ENCODE peak calls at places on chromosomes 4 and X, in six cellular contexts. K, F, B, M, Q and X are unnamed samples.

GRCh38 chr4:174365018-174365587 is 81.4 kb downstream of the CEP44 start:
- DNase-seq in K (no peak), F (peak), B (peak), M (no peak), Q (peak), X (no peak)

GRCh38 chrX:145727476-145727875 is 90.2 kb upstream of the SLITRK2 start:
- DNase-seq in K (no peak), F (no peak), B (no peak), M (no peak), Q (no peak), X (no peak)

GRCh38 chrX:13077168-13077567 is 32.7 kb upstream of the FAM9C start:
- DNase-seq in K (no peak), F (no peak), B (no peak), M (no peak), Q (peak), X (no peak)

GRCh38 chrX:50483283-50483682 is 12.7 kb upstream of the DGKK start:
- DNase-seq in K (no peak), F (no peak), B (no peak), M (no peak), Q (no peak), X (no peak)

GRCh38 chrX:154546354-154547244 is at the start of gene G6PD:
- DNase-seq in K (peak), F (peak), B (peak), M (peak), Q (peak), X (no peak)

GRCh38 chrX:110055616-110056015 is 52.7 kb downstream of the TMEM164 start:
- DNase-seq in K (no peak), F (no peak), B (no peak), M (no peak), Q (no peak), X (no peak)

GRCh38 chrX:35115205-35115604 is 172.6 kb downstream of the FAM47B start:
- DNase-seq in K (no peak), F (no peak), B (no peak), M (no peak), Q (no peak), X (no peak)

GRCh38 chr4:183478926-183479325 is 25.9 kb upstream of the ING2 start:
- DNase-seq in K (no peak), F (no peak), B (no peak), M (no peak), Q (no peak), X (no peak)

GRCh38 chrX:19824603-19825002 is 62.8 kb downstream of the SH3KBP1 start:
- DNase-seq in K (no peak), F (no peak), B (no peak), M (no peak), Q (peak), X (no peak)

GRCh38 chr4:182521006-182521405 is 277.8 kb downstream of the TENM3 start:
- DNase-seq in K (no peak), F (no peak), B (no peak), M (no peak), Q (no peak), X (no peak)

GRCh38 chrX:133999013-133999705 is 13.8 kb upstream of the GPC3 start:
- DNase-seq in K (no peak), F (no peak), B (no peak), M (no peak), Q (no peak), X (no peak)

GRCh38 chr4:112604590-112604989 is 32.1 kb downstream of the ZGRF1 start:
- DNase-seq in K (peak), F (peak), B (peak), M (peak), Q (peak), X (peak)

GRCh38 chr4:26937136-26937535 is 76.5 kb downstream of the STIM2 start:
- DNase-seq in K (no peak), F (no peak), B (no peak), M (no peak), Q (no peak), X (no peak)

GRCh38 chrX:45472968-45473367 is 272.3 kb upstream of the DIPK2B start:
- DNase-seq in K (no peak), F (no peak), B (no peak), M (no peak), Q (no peak), X (no peak)

GRCh38 chr4:24394041-24394440 is 190.3 kb downstream of the DHX15 start:
- DNase-seq in K (no peak), F (no peak), B (no peak), M (no peak), Q (no peak), X (no peak)

GRCh38 chr4:98446499-98447375 is 185.6 kb downstream of the RAP1GDS1 start:
- DNase-seq in K (peak), F (no peak), B (no peak), M (peak), Q (peak), X (no peak)

GRCh38 chr4:25457053-25457715 is 80.1 kb downstream of the ANAPC4 start:
- DNase-seq in K (no peak), F (no peak), B (no peak), M (no peak), Q (no peak), X (no peak)

GRCh38 chrX:19381326-19381725 is 37.6 kb downstream of the PDHA1 start:
- DNase-seq in K (no peak), F (no peak), B (no peak), M (no peak), Q (no peak), X (no peak)

GRCh38 chrX:37997096-37997495 is 9.3 kb upstream of the SYTL5 start:
- DNase-seq in K (no peak), F (no peak), B (no peak), M (no peak), Q (no peak), X (no peak)

GRCh38 chr4:57370691-57371090 is 260.5 kb upstream of the IGFBP7 start:
- DNase-seq in K (no peak), F (no peak), B (no peak), M (no peak), Q (no peak), X (no peak)

GRCh38 chr4:84966382-84967291 is at the start of gene WDFY3:
- DNase-seq in K (no peak), F (peak), B (peak), M (no peak), Q (peak), X (peak)

GRCh38 chr4:2292679-2293108 is 30.8 kb upstream of the MXD4 start:
- DNase-seq in K (no peak), F (no peak), B (no peak), M (no peak), Q (no peak), X (no peak)

GRCh38 chr4:169105620-169106019 is 95.6 kb upstream of the CBR4 start:
- DNase-seq in K (no peak), F (no peak), B (no peak), M (no peak), Q (no peak), X (no peak)

GRCh38 chr4:124025423-124025822 is 628.8 kb downstream of the SPRY1 start:
- DNase-seq in K (no peak), F (peak), B (no peak), M (no peak), Q (no peak), X (no peak)

GRCh38 chrX:40278340-40279090 is 180.8 kb upstream of the BCOR start:
- DNase-seq in K (peak), F (no peak), B (no peak), M (peak), Q (peak), X (no peak)

GRCh38 chr4:1345905-1346780 is 865 bp upstream of the UVSSA start:
- DNase-seq in K (no peak), F (peak), B (peak), M (peak), Q (peak), X (no peak)

GRCh38 chrX:114959729-114960128 is 57.7 kb downstream of the IL13RA2 start:
- DNase-seq in K (no peak), F (peak), B (no peak), M (no peak), Q (no peak), X (no peak)